ENCODE peak calls at places on chromosomes 1 and 21, in four cellular contexts. One of them, this sample, is unnamed.

GRCh38 chr1:243598433-243598832 is 251.6 kb downstream of the AKT3 start:
- DNase-seq in germinal center: no peak
- DNase-seq in iris pigment epithelial cell: peak; percentile 97
- DNase-seq in T-helper 2 cell: peak; percentile 82
- DNase-seq in this sample: no peak

GRCh38 chr1:82388679-82389078 is 587.9 kb downstream of the ADGRL2 start:
- DNase-seq in germinal center: no peak
- DNase-seq in iris pigment epithelial cell: peak; percentile 66
- DNase-seq in T-helper 2 cell: no peak
- DNase-seq in this sample: no peak

GRCh38 chr1:24212376-24212775 is 25.3 kb upstream of the IFNLR1 start:
- DNase-seq in germinal center: no peak
- DNase-seq in iris pigment epithelial cell: no peak
- DNase-seq in T-helper 2 cell: no peak
- DNase-seq in this sample: no peak

GRCh38 chr1:93673159-93673657 is 8.4 kb downstream of the BCAR3 start:
- DNase-seq in germinal center: no peak
- DNase-seq in iris pigment epithelial cell: peak; percentile 80
- DNase-seq in T-helper 2 cell: no peak
- DNase-seq in this sample: no peak

GRCh38 chr21:35614412-35614901 is 445.9 kb downstream of the SETD4 start:
- DNase-seq in germinal center: no peak
- DNase-seq in iris pigment epithelial cell: peak; percentile 32
- DNase-seq in T-helper 2 cell: no peak
- DNase-seq in this sample: no peak

GRCh38 chr1:16082283-16083038 is 9.0 kb upstream of the FAM131C start:
- DNase-seq in germinal center: peak; percentile 63
- DNase-seq in iris pigment epithelial cell: peak; percentile 38
- DNase-seq in T-helper 2 cell: peak; percentile 39
- DNase-seq in this sample: peak; percentile 84

GRCh38 chr1:39952359-39953110 is 2.4 kb upstream of the MFSD2A start:
- DNase-seq in germinal center: no peak
- DNase-seq in iris pigment epithelial cell: no peak
- DNase-seq in T-helper 2 cell: no peak
- DNase-seq in this sample: no peak

GRCh38 chr1:169604781-169605560 is 18.7 kb upstream of the F5 start:
- DNase-seq in germinal center: no peak
- DNase-seq in iris pigment epithelial cell: no peak
- DNase-seq in T-helper 2 cell: peak; percentile 92
- DNase-seq in this sample: no peak

GRCh38 chr1:8194481-8195227 is 123.3 kb upstream of the SLC45A1 start:
- DNase-seq in germinal center: no peak
- DNase-seq in iris pigment epithelial cell: no peak
- DNase-seq in T-helper 2 cell: no peak
- DNase-seq in this sample: no peak

GRCh38 chr1:56517404-56518130 is 61.8 kb downstream of the PLPP3 start:
- DNase-seq in germinal center: no peak
- DNase-seq in iris pigment epithelial cell: no peak
- DNase-seq in T-helper 2 cell: no peak
- DNase-seq in this sample: no peak

GRCh38 chr1:244861683-244862082 is 2.7 kb downstream of the HNRNPU start:
- DNase-seq in germinal center: no peak
- DNase-seq in iris pigment epithelial cell: peak; percentile 17
- DNase-seq in T-helper 2 cell: no peak
- DNase-seq in this sample: no peak

GRCh38 chr21:45363921-45364463 is 41.0 kb upstream of the COL18A1 start:
- DNase-seq in germinal center: no peak
- DNase-seq in iris pigment epithelial cell: peak; percentile 98
- DNase-seq in T-helper 2 cell: peak; percentile 37
- DNase-seq in this sample: peak; percentile 60

GRCh38 chr1:184973308-184974085 is 811 bp downstream of the NIBAN1 start:
- DNase-seq in germinal center: peak; percentile 39
- DNase-seq in iris pigment epithelial cell: peak; percentile 75
- DNase-seq in T-helper 2 cell: peak; percentile 83
- DNase-seq in this sample: peak; percentile 82

GRCh38 chr1:19436716-19437476 is 48.4 kb downstream of the CAPZB start:
- DNase-seq in germinal center: no peak
- DNase-seq in iris pigment epithelial cell: peak; percentile 75
- DNase-seq in T-helper 2 cell: no peak
- DNase-seq in this sample: no peak

GRCh38 chr1:175591083-175591743 is 152.2 kb downstream of the TNR start:
- DNase-seq in germinal center: no peak
- DNase-seq in iris pigment epithelial cell: no peak
- DNase-seq in T-helper 2 cell: no peak
- DNase-seq in this sample: no peak

GRCh38 chr1:235642021-235642942 is 7.3 kb downstream of the GNG4 start:
- DNase-seq in germinal center: peak; percentile 27
- DNase-seq in iris pigment epithelial cell: peak; percentile 89
- DNase-seq in T-helper 2 cell: peak; percentile 86
- DNase-seq in this sample: peak; percentile 68

GRCh38 chr1:51792864-51793263 is 85.7 kb downstream of the NRDC start:
- DNase-seq in germinal center: no peak
- DNase-seq in iris pigment epithelial cell: peak; percentile 96
- DNase-seq in T-helper 2 cell: peak; percentile 37
- DNase-seq in this sample: no peak